ENCODE peak calls at places on chromosomes 6 and 20, in seven cellular contexts. Y is suprapubic skin, U is GM23338, P is right lobe of liver, N is heart left ventricle, D is right atrium auricular region, S is trophoblast cell. T is an unnamed sample.
A peak's percentile ranks its signal among the peaks of the same experiment; 100 is the strongest.

GRCh38 chr6:62042444-62042843 is 243.6 kb downstream of the KHDRBS2 start:
- DNase-seq in Y (no peak), N (no peak), S (no peak), U (no peak), D (no peak), P (no peak), T (no peak)

GRCh38 chr6:163415176-163415619 is 680 bp downstream of the QKI start:
- DNase-seq in Y (peak; percentile 73), S (no peak), D (no peak), U (peak; percentile 36), N (peak; percentile 68), P (peak; percentile 48), T (no peak)

GRCh38 chr20:38866265-38867061 is 59.8 kb upstream of the FAM83D start:
- DNase-seq in Y (no peak), P (no peak), N (no peak), S (no peak), U (no peak), D (no peak), T (no peak)

GRCh38 chr6:74222768-74223321 is 526.8 kb downstream of the CD109 start:
- DNase-seq in U (peak; percentile 85), S (no peak), D (no peak), N (no peak), Y (no peak), P (no peak), T (peak; percentile 7)

GRCh38 chr6:5592911-5593519 is 331.7 kb downstream of the FARS2 start:
- DNase-seq in N (no peak), S (no peak), D (no peak), U (no peak), P (no peak), Y (no peak), T (no peak)

GRCh38 chr6:71645299-71645698 is 241.1 kb upstream of the RIMS1 start:
- DNase-seq in N (no peak), U (no peak), D (no peak), P (no peak), Y (no peak), S (no peak), T (no peak)

GRCh38 chr20:51650685-51651134 is 108.2 kb upstream of the NFATC2 start:
- DNase-seq in D (no peak), N (no peak), Y (no peak), U (no peak), P (no peak), S (peak; percentile 22), T (peak; percentile 36)

GRCh38 chr20:57900226-57900905 is 190.6 kb upstream of the PMEPA1 start:
- DNase-seq in S (no peak), N (no peak), Y (no peak), D (no peak), P (no peak), U (no peak), T (no peak)

GRCh38 chr20:10861086-10861485 is 187.3 kb upstream of the JAG1 start:
- DNase-seq in N (no peak), D (no peak), P (no peak), U (no peak), S (no peak), Y (no peak), T (peak; percentile 18)

GRCh38 chr6:73157870-73158269 is 67.4 kb downstream of the KHDC1L start:
- DNase-seq in Y (no peak), N (no peak), D (no peak), S (no peak), U (no peak), P (no peak), T (no peak)

GRCh38 chr6:107114872-107115694 is at the start of gene BEND3:
- DNase-seq in S (no peak), N (peak; percentile 71), P (peak; percentile 46), D (no peak), Y (no peak), U (peak; percentile 69), T (no peak)

GRCh38 chr6:50655848-50656453 is 57.4 kb upstream of the TFAP2D start:
- DNase-seq in Y (no peak), S (no peak), U (peak; percentile 53), D (no peak), N (no peak), P (no peak), T (no peak)

GRCh38 chr6:138977646-138978167 is 10.3 kb downstream of the REPS1 start:
- DNase-seq in S (peak; percentile 80), P (no peak), D (no peak), Y (no peak), N (no peak), U (peak; percentile 68), T (no peak)

GRCh38 chr6:108200631-108201030 is 34.8 kb downstream of the NR2E1 start:
- DNase-seq in P (peak; percentile 78), U (no peak), N (no peak), S (no peak), Y (no peak), D (no peak), T (no peak)

GRCh38 chr6:5133943-5134342 is 48.8 kb downstream of the PPP1R3G start:
- DNase-seq in N (no peak), S (no peak), U (no peak), P (no peak), D (no peak), Y (no peak), T (no peak)

GRCh38 chr20:24770628-24771556 is 178.2 kb upstream of the CST7 start:
- DNase-seq in U (no peak), N (no peak), P (no peak), S (no peak), D (no peak), Y (peak; percentile 45), T (no peak)

GRCh38 chr20:58775371-58775770 is 75.3 kb downstream of the GNAS-AS1 start:
- DNase-seq in U (no peak), S (no peak), P (no peak), N (no peak), D (no peak), Y (no peak), T (no peak)

GRCh38 chr6:36358235-36358915 is 21.7 kb upstream of the BNIP5 start:
- DNase-seq in Y (no peak), P (no peak), S (no peak), D (no peak), U (no peak), N (no peak), T (no peak)

GRCh38 chr6:46549155-46549554 is 57.9 kb upstream of the RCAN2 start:
- DNase-seq in U (no peak), N (no peak), Y (no peak), P (no peak), D (no peak), S (no peak), T (no peak)

GRCh38 chr6:39835856-39836442 is 43.8 kb downstream of the DAAM2 start:
- DNase-seq in N (no peak), U (peak; percentile 19), D (no peak), S (no peak), P (no peak), Y (no peak), T (no peak)

GRCh38 chr6:81003156-81003555 is 749.3 kb downstream of the TENT5A start:
- DNase-seq in D (no peak), N (no peak), Y (no peak), U (no peak), P (no peak), S (peak; percentile 20), T (no peak)

GRCh38 chr6:135231469-135231844 is 50.3 kb downstream of the MYB start:
- DNase-seq in Y (no peak), P (no peak), D (no peak), N (no peak), U (no peak), S (no peak), T (no peak)

GRCh38 chr6:45486739-45487138 is 109.0 kb upstream of the SUPT3H start:
- DNase-seq in P (no peak), D (no peak), N (no peak), Y (no peak), U (no peak), S (no peak), T (no peak)

GRCh38 chr6:109794201-109794926 is 103.3 kb downstream of the FIG4 start:
- DNase-seq in S (no peak), N (no peak), P (no peak), D (no peak), Y (no peak), U (peak; percentile 20), T (no peak)
- H3K4me3 ChIP-seq in S (no peak overlapping the region), N (no peak overlapping the region), P (no peak overlapping the region), D (no peak overlapping the region), Y (no peak overlapping the region), U (no peak overlapping the region), T (no peak overlapping the region)

DNA sequence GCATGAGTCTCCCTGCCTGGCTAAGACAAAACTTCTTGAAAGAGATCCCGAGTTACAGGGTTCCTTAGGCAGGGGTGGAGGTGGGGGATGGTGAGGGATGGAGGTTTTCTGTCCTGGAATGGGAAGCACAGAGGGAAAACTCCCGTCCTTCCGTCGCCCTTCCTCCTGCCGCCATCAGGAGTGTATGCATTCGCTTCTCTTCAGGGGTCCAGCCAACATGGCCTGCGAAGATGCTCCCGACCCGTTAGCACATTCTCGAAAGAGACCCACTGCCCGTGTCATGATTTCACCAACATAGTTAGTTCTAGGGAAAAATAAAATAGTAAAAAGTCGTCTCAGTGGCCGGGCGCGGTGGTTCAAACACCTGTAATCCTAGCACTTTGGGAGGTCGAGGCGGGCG is 37.1 kb downstream of the KIF25 start:
- DNase-seq in P (no peak), U (no peak), S (no peak), Y (no peak), D (no peak), N (peak; percentile 41), T (no peak)
- H3K27ac ChIP-seq in P (peak overlapping the region; percentile 54), U (no peak overlapping the region), S (no peak overlapping the region), Y (peak overlapping the region; percentile 61), D (peak overlapping the region; percentile 45), N (peak overlapping the region; percentile 97), T (no peak overlapping the region)

GRCh38 chr6:157203764-157204163 is 119.6 kb downstream of the TMEM242 start:
- DNase-seq in D (no peak), U (no peak), S (no peak), P (no peak), N (no peak), Y (no peak), T (no peak)

GRCh38 chr6:157200611-157201010 is 122.7 kb downstream of the TMEM242 start:
- DNase-seq in N (no peak), D (no peak), P (no peak), S (no peak), U (no peak), Y (no peak), T (no peak)

GRCh38 chr6:157205473-157206358 is 117.6 kb downstream of the TMEM242 start:
- DNase-seq in P (no peak), Y (no peak), U (no peak), S (no peak), D (no peak), N (no peak), T (no peak)

GRCh38 chr6:157201083-157201482 is 122.2 kb downstream of the TMEM242 start:
- DNase-seq in Y (no peak), U (no peak), P (no peak), N (no peak), D (no peak), S (no peak), T (no peak)

GRCh38 chr6:157203312-157203744 is 120.0 kb downstream of the TMEM242 start:
- DNase-seq in P (no peak), Y (no peak), N (no peak), S (no peak), D (no peak), U (no peak), T (no peak)
- H3K4me3 ChIP-seq in P (no peak overlapping the region), Y (no peak overlapping the region), N (no peak overlapping the region), S (no peak overlapping the region), D (no peak overlapping the region), U (no peak overlapping the region), T (no peak overlapping the region)

DNA sequence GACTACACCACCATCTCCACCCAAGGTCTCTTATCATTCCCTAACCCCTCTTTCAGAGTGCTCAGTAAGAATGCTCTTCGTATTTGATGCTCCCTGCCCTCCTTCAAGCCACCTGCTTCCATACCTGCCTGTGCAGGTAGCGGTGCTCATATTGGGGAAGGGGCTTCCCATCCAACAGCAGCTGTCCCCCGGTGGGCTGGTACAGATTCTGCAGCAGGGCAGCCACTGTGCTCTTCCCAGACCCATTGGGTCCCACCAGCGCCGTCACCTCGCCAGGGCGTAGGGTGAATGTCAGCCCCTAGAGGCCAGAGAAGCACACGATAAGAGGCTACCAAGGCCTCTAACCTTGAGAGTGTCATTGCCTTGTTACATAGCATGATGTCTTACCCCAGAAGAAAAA is 3.9 kb upstream of the PSMB8 start:
- DNase-seq in U (no peak), N (no peak), Y (no peak), S (no peak), D (no peak), P (no peak), T (no peak)
- H3K27ac ChIP-seq in U (no peak overlapping the region), N (no peak overlapping the region), Y (no peak overlapping the region), S (no peak overlapping the region), D (no peak overlapping the region), P (no peak overlapping the region), T (no peak overlapping the region)

T was measured in AG04450.